ENCODE peak calls at places on chromosomes 3 and 15, in ten cellular contexts. One of them, this sample, is unnamed.
A peak's percentile ranks its signal among the peaks of the same experiment; 100 is the strongest.

GRCh38 chr15:95105229-95105628 is 873.9 kb downstream of the MCTP2 start:
- DNase-seq in brain microvascular endothelial cell: peak; percentile 75
- DNase-seq in HCT116: no peak
- DNase-seq in GM23338: no peak
- DNase-seq in body of pancreas: no peak
- DNase-seq in mammary epithelial cell: peak; percentile 86
- DNase-seq in transverse colon: no peak
- DNase-seq in hepatocyte: no peak
- DNase-seq in fibroblast of lung: peak; percentile 24
- DNase-seq in astrocyte of the cerebellum: peak; percentile 16
- DNase-seq in this sample: no peak

GRCh38 chr15:88799341-88799740 is 3.9 kb upstream of the ACAN start:
- DNase-seq in astrocyte of the cerebellum: no peak
- DNase-seq in HCT116: no peak
- DNase-seq in hepatocyte: no peak
- DNase-seq in GM23338: no peak
- DNase-seq in body of pancreas: no peak
- DNase-seq in brain microvascular endothelial cell: no peak
- DNase-seq in mammary epithelial cell: no peak
- DNase-seq in transverse colon: no peak
- DNase-seq in fibroblast of lung: no peak
- DNase-seq in this sample: no peak

GRCh38 chr15:63983071-63983711 is 63.1 kb downstream of the DAPK2 start:
- DNase-seq in fibroblast of lung: no peak
- DNase-seq in hepatocyte: no peak
- DNase-seq in transverse colon: no peak
- DNase-seq in HCT116: no peak
- DNase-seq in brain microvascular endothelial cell: no peak
- DNase-seq in body of pancreas: no peak
- DNase-seq in mammary epithelial cell: no peak
- DNase-seq in astrocyte of the cerebellum: no peak
- DNase-seq in GM23338: no peak
- DNase-seq in this sample: peak; percentile 28

GRCh38 chr3:183572935-183573334 is 17.4 kb upstream of the KLHL6 start:
- DNase-seq in astrocyte of the cerebellum: no peak
- DNase-seq in fibroblast of lung: no peak
- DNase-seq in transverse colon: no peak
- DNase-seq in brain microvascular endothelial cell: no peak
- DNase-seq in HCT116: no peak
- DNase-seq in GM23338: no peak
- DNase-seq in mammary epithelial cell: no peak
- DNase-seq in hepatocyte: no peak
- DNase-seq in body of pancreas: no peak
- DNase-seq in this sample: no peak

GRCh38 chr3:150635526-150635925 is 32.4 kb downstream of the SELENOT start:
- DNase-seq in astrocyte of the cerebellum: no peak
- DNase-seq in brain microvascular endothelial cell: no peak
- DNase-seq in body of pancreas: no peak
- DNase-seq in mammary epithelial cell: no peak
- DNase-seq in HCT116: no peak
- DNase-seq in hepatocyte: no peak
- DNase-seq in GM23338: peak; percentile 36
- DNase-seq in fibroblast of lung: no peak
- DNase-seq in transverse colon: no peak
- DNase-seq in this sample: peak; percentile 73

GRCh38 chr3:194133661-194134230 is 2.2 kb upstream of the HES1 start:
- DNase-seq in mammary epithelial cell: peak; percentile 47
- DNase-seq in brain microvascular endothelial cell: peak; percentile 71
- DNase-seq in astrocyte of the cerebellum: no peak
- DNase-seq in GM23338: peak; percentile 84
- DNase-seq in HCT116: no peak
- DNase-seq in hepatocyte: peak; percentile 82
- DNase-seq in fibroblast of lung: no peak
- DNase-seq in body of pancreas: peak; percentile 66
- DNase-seq in transverse colon: peak; percentile 46
- DNase-seq in this sample: no peak

GRCh38 chr15:62624541-62625399 is 417.8 kb upstream of the TPM1 start:
- DNase-seq in hepatocyte: no peak
- DNase-seq in mammary epithelial cell: peak; percentile 30
- DNase-seq in body of pancreas: peak; percentile 30
- DNase-seq in astrocyte of the cerebellum: no peak
- DNase-seq in brain microvascular endothelial cell: peak; percentile 42
- DNase-seq in transverse colon: no peak
- DNase-seq in fibroblast of lung: peak; percentile 46
- DNase-seq in HCT116: no peak
- DNase-seq in GM23338: no peak
- DNase-seq in this sample: peak; percentile 58

GRCh38 chr3:46876313-46877300 is 914 bp upstream of the PTH1R start:
- DNase-seq in brain microvascular endothelial cell: no peak
- DNase-seq in HCT116: no peak
- DNase-seq in hepatocyte: no peak
- DNase-seq in fibroblast of lung: no peak
- DNase-seq in body of pancreas: no peak
- DNase-seq in GM23338: no peak
- DNase-seq in astrocyte of the cerebellum: no peak
- DNase-seq in transverse colon: no peak
- DNase-seq in mammary epithelial cell: no peak
- DNase-seq in this sample: no peak

GRCh38 chr15:59399465-59400102 is 26.9 kb upstream of the MYO1E start:
- DNase-seq in body of pancreas: peak; percentile 30
- DNase-seq in transverse colon: peak; percentile 26
- DNase-seq in hepatocyte: no peak
- DNase-seq in HCT116: no peak
- DNase-seq in mammary epithelial cell: no peak
- DNase-seq in GM23338: no peak
- DNase-seq in brain microvascular endothelial cell: no peak
- DNase-seq in astrocyte of the cerebellum: no peak
- DNase-seq in fibroblast of lung: no peak
- DNase-seq in this sample: peak; percentile 88

GRCh38 chr3:29153811-29154210 is 127.1 kb upstream of the RBMS3 start:
- DNase-seq in GM23338: no peak
- DNase-seq in brain microvascular endothelial cell: no peak
- DNase-seq in mammary epithelial cell: no peak
- DNase-seq in fibroblast of lung: no peak
- DNase-seq in astrocyte of the cerebellum: no peak
- DNase-seq in body of pancreas: no peak
- DNase-seq in HCT116: no peak
- DNase-seq in hepatocyte: no peak
- DNase-seq in transverse colon: no peak
- DNase-seq in this sample: peak; percentile 65

GRCh38 chr15:101206173-101206572 is 45.7 kb downstream of the CHSY1 start:
- DNase-seq in transverse colon: no peak
- DNase-seq in HCT116: no peak
- DNase-seq in hepatocyte: no peak
- DNase-seq in mammary epithelial cell: no peak
- DNase-seq in astrocyte of the cerebellum: peak; percentile 24
- DNase-seq in body of pancreas: no peak
- DNase-seq in fibroblast of lung: peak; percentile 91
- DNase-seq in GM23338: no peak
- DNase-seq in brain microvascular endothelial cell: peak; percentile 85
- DNase-seq in this sample: no peak

GRCh38 chr15:58886921-58887320 is 46.6 kb downstream of the SLTM start:
- DNase-seq in hepatocyte: no peak
- DNase-seq in mammary epithelial cell: no peak
- DNase-seq in astrocyte of the cerebellum: no peak
- DNase-seq in brain microvascular endothelial cell: no peak
- DNase-seq in transverse colon: no peak
- DNase-seq in GM23338: no peak
- DNase-seq in HCT116: no peak
- DNase-seq in fibroblast of lung: no peak
- DNase-seq in body of pancreas: no peak
- DNase-seq in this sample: no peak

GRCh38 chr3:23390446-23390845 is 187.3 kb downstream of the UBE2E2 start:
- DNase-seq in GM23338: no peak
- DNase-seq in fibroblast of lung: no peak
- DNase-seq in astrocyte of the cerebellum: no peak
- DNase-seq in body of pancreas: no peak
- DNase-seq in hepatocyte: no peak
- DNase-seq in brain microvascular endothelial cell: no peak
- DNase-seq in HCT116: no peak
- DNase-seq in transverse colon: no peak
- DNase-seq in mammary epithelial cell: no peak
- DNase-seq in this sample: no peak

GRCh38 chr15:79045041-79045440 is 45.5 kb downstream of the RASGRF1 start:
- DNase-seq in HCT116: no peak
- DNase-seq in transverse colon: no peak
- DNase-seq in hepatocyte: no peak
- DNase-seq in body of pancreas: no peak
- DNase-seq in mammary epithelial cell: no peak
- DNase-seq in brain microvascular endothelial cell: no peak
- DNase-seq in GM23338: no peak
- DNase-seq in fibroblast of lung: no peak
- DNase-seq in astrocyte of the cerebellum: no peak
- DNase-seq in this sample: no peak

GRCh38 chr15:68371160-68371559 is 60.8 kb downstream of the ITGA11 start:
- DNase-seq in mammary epithelial cell: no peak
- DNase-seq in fibroblast of lung: no peak
- DNase-seq in brain microvascular endothelial cell: no peak
- DNase-seq in HCT116: no peak
- DNase-seq in GM23338: no peak
- DNase-seq in transverse colon: no peak
- DNase-seq in hepatocyte: no peak
- DNase-seq in body of pancreas: no peak
- DNase-seq in astrocyte of the cerebellum: no peak
- DNase-seq in this sample: no peak

GRCh38 chr15:68373028-68373427 is 58.9 kb downstream of the ITGA11 start:
- DNase-seq in fibroblast of lung: no peak
- DNase-seq in astrocyte of the cerebellum: no peak
- DNase-seq in HCT116: no peak
- DNase-seq in body of pancreas: no peak
- DNase-seq in brain microvascular endothelial cell: no peak
- DNase-seq in GM23338: no peak
- DNase-seq in hepatocyte: no peak
- DNase-seq in mammary epithelial cell: no peak
- DNase-seq in transverse colon: no peak
- DNase-seq in this sample: no peak

GRCh38 chr15:68372291-68372811 is 59.6 kb downstream of the ITGA11 start:
- DNase-seq in brain microvascular endothelial cell: peak; percentile 63
- DNase-seq in fibroblast of lung: peak; percentile 33
- DNase-seq in GM23338: peak; percentile 80
- DNase-seq in body of pancreas: no peak
- DNase-seq in mammary epithelial cell: peak; percentile 20
- DNase-seq in transverse colon: no peak
- DNase-seq in astrocyte of the cerebellum: peak; percentile 45
- DNase-seq in HCT116: peak; percentile 18
- DNase-seq in hepatocyte: no peak
- DNase-seq in this sample: peak; percentile 17

GRCh38 chr15:68370768-68371151 is 61.2 kb downstream of the ITGA11 start:
- DNase-seq in body of pancreas: no peak
- DNase-seq in HCT116: no peak
- DNase-seq in brain microvascular endothelial cell: no peak
- DNase-seq in mammary epithelial cell: no peak
- DNase-seq in transverse colon: no peak
- DNase-seq in GM23338: no peak
- DNase-seq in fibroblast of lung: no peak
- DNase-seq in hepatocyte: no peak
- DNase-seq in astrocyte of the cerebellum: no peak
- DNase-seq in this sample: no peak

DNA sequence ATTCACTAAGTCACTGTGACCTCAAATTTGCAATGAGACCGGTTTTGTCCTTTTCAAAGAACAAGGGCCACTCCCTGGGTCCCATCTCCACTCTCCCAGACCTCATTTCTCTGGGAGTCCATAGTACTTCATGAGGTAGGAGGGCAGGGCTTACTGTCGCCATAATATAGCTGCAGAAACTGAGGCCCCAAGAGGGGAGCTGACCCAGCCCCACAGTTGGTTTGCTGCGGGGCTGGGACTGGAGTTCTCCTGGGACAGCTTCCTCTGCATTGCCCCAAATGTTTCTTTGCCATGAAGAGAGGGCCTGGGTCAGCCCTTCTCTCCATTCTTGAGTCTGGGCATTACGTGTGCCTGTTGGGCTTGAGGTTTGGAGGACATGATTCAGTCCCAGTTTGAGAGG is 60.1 kb downstream of the ITGA11 start:
- DNase-seq in mammary epithelial cell: no peak
- DNase-seq in HCT116: no peak
- DNase-seq in transverse colon: no peak
- DNase-seq in brain microvascular endothelial cell: no peak
- DNase-seq in body of pancreas: no peak
- DNase-seq in astrocyte of the cerebellum: no peak
- DNase-seq in hepatocyte: no peak
- DNase-seq in fibroblast of lung: no peak
- DNase-seq in GM23338: no peak
- DNase-seq in this sample: no peak
- H3K4me3 ChIP-seq in mammary epithelial cell: no peak overlapping the region
- H3K4me3 ChIP-seq in HCT116: no peak overlapping the region
- H3K4me3 ChIP-seq in transverse colon: no peak overlapping the region
- H3K4me3 ChIP-seq in brain microvascular endothelial cell: no peak overlapping the region
- H3K4me3 ChIP-seq in body of pancreas: no peak overlapping the region
- H3K4me3 ChIP-seq in astrocyte of the cerebellum: no peak overlapping the region
- H3K4me3 ChIP-seq in hepatocyte: no peak overlapping the region
- H3K4me3 ChIP-seq in fibroblast of lung: no peak overlapping the region
- H3K4me3 ChIP-seq in GM23338: no peak overlapping the region
- H3K4me3 ChIP-seq in this sample: no peak overlapping the region

GRCh38 chr3:73192036-73192738 is 130.7 kb downstream of the EBLN2 start:
- DNase-seq in astrocyte of the cerebellum: no peak
- DNase-seq in fibroblast of lung: no peak
- DNase-seq in mammary epithelial cell: no peak
- DNase-seq in brain microvascular endothelial cell: no peak
- DNase-seq in transverse colon: no peak
- DNase-seq in hepatocyte: peak; percentile 4
- DNase-seq in HCT116: peak; percentile 37
- DNase-seq in GM23338: peak; percentile 91
- DNase-seq in body of pancreas: no peak
- DNase-seq in this sample: peak; percentile 5
- TF ChIP-seq CTCF in astrocyte of the cerebellum: peak; percentile 21
- TF ChIP-seq CTCF in fibroblast of lung: no peak
- TF ChIP-seq CTCF in mammary epithelial cell: peak; percentile 11
- TF ChIP-seq CTCF in brain microvascular endothelial cell: peak; percentile 14
- TF ChIP-seq CTCF in transverse colon: no peak
- TF ChIP-seq CTCF in hepatocyte: peak; percentile 11
- TF ChIP-seq CTCF in HCT116: peak; percentile 67
- TF ChIP-seq CTCF in GM23338: peak; percentile 84
- TF ChIP-seq CTCF in body of pancreas: no peak
- TF ChIP-seq CTCF in this sample: no peak

GRCh38 chr15:74785716-74786032 is 3.8 kb downstream of the CSK start:
- DNase-seq in hepatocyte: no peak
- DNase-seq in fibroblast of lung: no peak
- DNase-seq in transverse colon: no peak
- DNase-seq in brain microvascular endothelial cell: no peak
- DNase-seq in HCT116: no peak
- DNase-seq in astrocyte of the cerebellum: no peak
- DNase-seq in mammary epithelial cell: no peak
- DNase-seq in GM23338: no peak
- DNase-seq in body of pancreas: no peak
- DNase-seq in this sample: peak; percentile 88
- H3K4me3 ChIP-seq in hepatocyte: no peak overlapping the region
- H3K4me3 ChIP-seq in fibroblast of lung: no peak overlapping the region
- H3K4me3 ChIP-seq in transverse colon: no peak overlapping the region
- H3K4me3 ChIP-seq in brain microvascular endothelial cell: no peak overlapping the region
- H3K4me3 ChIP-seq in HCT116: no peak overlapping the region
- H3K4me3 ChIP-seq in astrocyte of the cerebellum: no peak overlapping the region
- H3K4me3 ChIP-seq in mammary epithelial cell: no peak overlapping the region
- H3K4me3 ChIP-seq in GM23338: no peak overlapping the region
- H3K4me3 ChIP-seq in body of pancreas: no peak overlapping the region
- H3K4me3 ChIP-seq in this sample: peak overlapping the region; percentile 98

DNA sequence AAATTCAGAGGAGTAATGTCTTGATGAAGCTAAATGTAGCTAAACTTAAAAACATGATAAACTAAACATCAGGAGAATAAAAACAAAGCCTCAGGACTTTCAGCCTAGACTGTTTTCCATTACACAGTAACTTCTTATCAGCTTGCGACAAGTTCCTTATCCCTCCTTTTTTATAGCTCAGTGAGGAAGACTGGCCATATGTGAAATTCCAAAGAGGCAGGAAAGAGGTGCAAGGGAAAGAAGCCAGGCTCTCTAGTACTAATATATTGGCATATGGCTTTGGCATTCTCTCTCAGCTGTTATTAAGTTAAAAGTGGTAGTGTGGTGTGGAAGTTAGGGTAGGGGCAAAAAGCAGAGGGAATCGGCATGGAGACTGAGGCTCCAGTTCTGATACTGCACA is 4.4 kb downstream of the COX17 start:
- DNase-seq in GM23338: no peak
- DNase-seq in HCT116: no peak
- DNase-seq in fibroblast of lung: no peak
- DNase-seq in transverse colon: no peak
- DNase-seq in hepatocyte: no peak
- DNase-seq in brain microvascular endothelial cell: no peak
- DNase-seq in body of pancreas: no peak
- DNase-seq in mammary epithelial cell: no peak
- DNase-seq in astrocyte of the cerebellum: no peak
- DNase-seq in this sample: no peak
- TF ChIP-seq CTCF in GM23338: no peak
- TF ChIP-seq CTCF in HCT116: no peak
- TF ChIP-seq CTCF in fibroblast of lung: no peak
- TF ChIP-seq CTCF in transverse colon: no peak
- TF ChIP-seq CTCF in hepatocyte: no peak
- TF ChIP-seq CTCF in brain microvascular endothelial cell: no peak
- TF ChIP-seq CTCF in body of pancreas: no peak
- TF ChIP-seq CTCF in mammary epithelial cell: no peak
- TF ChIP-seq CTCF in astrocyte of the cerebellum: no peak
- TF ChIP-seq CTCF in this sample: no peak